ENCODE peak calls at places on chromosomes 12 and 14, in five cellular contexts. L, O, C, F and I are unnamed samples.
A peak's percentile ranks its signal among the peaks of the same experiment; 100 is the strongest.

GRCh38 chr12:89890191-89890590 is 181.6 kb upstream of the ATP2B1 start:
- DNase-seq in L (no peak), O (no peak), C (no peak), F (no peak), I (no peak)

GRCh38 chr12:124994435-124994975 is 1.1 kb downstream of the BRI3BP start:
- DNase-seq in L (no peak), O (peak; percentile 100), C (peak; percentile 39), F (no peak), I (peak; percentile 52)

GRCh38 chr14:96103560-96104460 is 64.6 kb downstream of the C14orf132 start:
- DNase-seq in L (no peak), O (no peak), C (no peak), F (no peak), I (no peak)

GRCh38 chr14:22268875-22269274 is 320.1 kb downstream of the DAD1 start:
- DNase-seq in L (no peak), O (no peak), C (peak; percentile 31), F (peak; percentile 57), I (no peak)

GRCh38 chr14:99774526-99775307 is 18.5 kb upstream of the EML1 start:
- DNase-seq in L (no peak), O (peak; percentile 18), C (no peak), F (no peak), I (no peak)

GRCh38 chr14:75428230-75429104 is 645 bp downstream of the JDP2 start:
- DNase-seq in L (no peak), O (peak; percentile 55), C (peak; percentile 46), F (peak; percentile 26), I (peak; percentile 33)

GRCh38 chr12:118571730-118572129 is 195.4 kb downstream of the SUDS3 start:
- DNase-seq in L (no peak), O (no peak), C (no peak), F (no peak), I (no peak)

GRCh38 chr12:66456622-66457021 is 154.3 kb downstream of the HELB start:
- DNase-seq in L (no peak), O (no peak), C (no peak), F (no peak), I (no peak)

GRCh38 chr12:76199808-76200207 is 115.3 kb upstream of the NAP1L1 start:
- DNase-seq in L (no peak), O (no peak), C (no peak), F (peak; percentile 59), I (no peak)

GRCh38 chr14:92651106-92651792 is 97.2 kb downstream of the LGMN start:
- DNase-seq in L (no peak), O (peak; percentile 92), C (no peak), F (no peak), I (peak; percentile 69)

GRCh38 chr14:74898083-74898482 is 16.4 kb downstream of the DLST start:
- DNase-seq in L (no peak), O (no peak), C (no peak), F (no peak), I (no peak)

GRCh38 chr12:94289551-94290312 is 141.4 kb downstream of the PLXNC1 start:
- DNase-seq in L (no peak), O (no peak), C (no peak), F (peak; percentile 84), I (no peak)

GRCh38 chr14:54182419-54183040 is 214.3 kb upstream of the CDKN3 start:
- DNase-seq in L (no peak), O (no peak), C (peak; percentile 14), F (peak; percentile 52), I (no peak)

GRCh38 chr12:3161861-3162260 is 84.7 kb downstream of the TSPAN9 start:
- DNase-seq in L (no peak), O (no peak), C (no peak), F (peak; percentile 39), I (no peak)

GRCh38 chr14:104105071-104105821 is 19.7 kb downstream of the ASPG start:
- DNase-seq in L (no peak), O (no peak), C (peak; percentile 6), F (no peak), I (no peak)

GRCh38 chr12:109134186-109134917 is 18.0 kb downstream of the ACACB start:
- DNase-seq in L (no peak), O (peak; percentile 43), C (peak; percentile 51), F (peak; percentile 44), I (no peak)

GRCh38 chr12:27498761-27499160 is 25.2 kb upstream of the PPFIBP1 start:
- DNase-seq in L (no peak), O (peak; percentile 71), C (no peak), F (no peak), I (no peak)

GRCh38 chr12:13896063-13896626 is 85.3 kb downstream of the GRIN2B start:
- DNase-seq in L (no peak), O (no peak), C (no peak), F (no peak), I (no peak)

GRCh38 chr12:119673634-119674033 is 5.7 kb downstream of the PRKAB1 start:
- DNase-seq in L (no peak), O (no peak), C (no peak), F (no peak), I (no peak)

GRCh38 chr12:121829250-121829918 is 25.6 kb downstream of the SETD1B start:
- DNase-seq in L (no peak), O (no peak), C (no peak), F (no peak), I (no peak)

GRCh38 chr12:3962661-3963483 is 89.7 kb upstream of the PARP11 start:
- DNase-seq in L (peak; percentile 5), O (peak; percentile 73), C (no peak), F (no peak), I (no peak)

GRCh38 chr14:69300601-69301221 is 40.8 kb downstream of the GALNT16 start:
- DNase-seq in L (no peak), O (no peak), C (no peak), F (no peak), I (no peak)

GRCh38 chr12:89414851-89415250 is 62.5 kb upstream of the DUSP6 start:
- DNase-seq in L (no peak), O (no peak), C (no peak), F (peak; percentile 11), I (no peak)

GRCh38 chr14:55433880-55434804 is 6.3 kb downstream of the TBPL2 start:
- DNase-seq in L (no peak), O (no peak), C (no peak), F (no peak), I (no peak)

GRCh38 chr14:68936476-68936875 is 42.6 kb downstream of the ACTN1 start:
- DNase-seq in L (no peak), O (no peak), C (no peak), F (no peak), I (no peak)

GRCh38 chr12:175250-175649 is 38.7 kb downstream of the SLC6A12 start:
- DNase-seq in L (no peak), O (no peak), C (no peak), F (no peak), I (no peak)

GRCh38 chr14:89425931-89426330 is 8.9 kb upstream of the FOXN3 start:
- DNase-seq in L (peak; percentile 64), O (peak; percentile 49), C (no peak), F (peak; percentile 90), I (no peak)

GRCh38 chr12:11716794-11717532 is 67.5 kb downstream of the ETV6 start:
- DNase-seq in L (no peak), O (peak; percentile 77), C (no peak), F (no peak), I (no peak)